ENCODE peak calls at places on chromosomes 16 and 17, in five cellular contexts. I is BJ, T is BE2C, B is vagina, Y is fibroblast of lung. Z is an unnamed sample.

GRCh38 chr16:872436-873242 is 72.1 kb upstream of the GNG13 start:
- DNase-seq in I (no peak), T (no peak), B (no peak), Y (no peak), Z (no peak)

GRCh38 chr16:89722392-89723278 is 1.3 kb downstream of the ZNF276 start:
- DNase-seq in I (no peak), T (no peak), B (no peak), Y (peak), Z (peak)

GRCh38 chr17:55496094-55496881 is 15.0 kb downstream of the SMIM36 start:
- DNase-seq in I (no peak), T (peak), B (no peak), Y (peak), Z (no peak)

GRCh38 chr16:64196444-64196843 is 925.4 kb downstream of the CDH11 start:
- DNase-seq in I (peak), T (no peak), B (no peak), Y (peak), Z (no peak)

GRCh38 chr16:22370038-22370541 is 4.3 kb downstream of the CDR2 start:
- DNase-seq in I (peak), T (no peak), B (no peak), Y (peak), Z (no peak)

GRCh38 chr17:49404371-49404770 is 10.3 kb downstream of the PHB1 start:
- DNase-seq in I (no peak), T (no peak), B (no peak), Y (no peak), Z (no peak)

GRCh38 chr17:14515015-14515414 is 214.1 kb downstream of the HS3ST3B1 start:
- DNase-seq in I (no peak), T (no peak), B (no peak), Y (no peak), Z (no peak)

GRCh38 chr16:30382398-30383015 is at the start of gene SEPTIN1:
- DNase-seq in I (no peak), T (no peak), B (no peak), Y (no peak), Z (no peak)

GRCh38 chr16:64437706-64438329 is 684.0 kb downstream of the CDH11 start:
- DNase-seq in I (no peak), T (peak), B (no peak), Y (no peak), Z (no peak)

GRCh38 chr16:15494231-15494630 is 59.8 kb downstream of the BMERB1 start:
- DNase-seq in I (no peak), T (no peak), B (no peak), Y (peak), Z (no peak)

GRCh38 chr16:71567931-71568330 is 9.0 kb downstream of the TAT start:
- DNase-seq in I (no peak), T (no peak), B (no peak), Y (no peak), Z (no peak)

GRCh38 chr17:33049781-33050414 is 58.3 kb downstream of the SPACA3 start:
- DNase-seq in I (no peak), T (peak), B (peak), Y (peak), Z (no peak)

GRCh38 chr17:58232707-58233156 is 5.7 kb upstream of the LPO start:
- DNase-seq in I (no peak), T (no peak), B (no peak), Y (peak), Z (no peak)

GRCh38 chr16:83335076-83335475 is 472.7 kb upstream of the HSBP1 start:
- DNase-seq in I (no peak), T (no peak), B (no peak), Y (peak), Z (no peak)

GRCh38 chr16:86844691-86845090 is 266.3 kb downstream of the FOXL1 start:
- DNase-seq in I (no peak), T (no peak), B (no peak), Y (no peak), Z (no peak)

GRCh38 chr17:42563543-42563942 is 1.6 kb downstream of the COASY start:
- DNase-seq in I (no peak), T (peak), B (no peak), Y (no peak), Z (no peak)

GRCh38 chr17:66784621-66785364 is 50.1 kb upstream of the CACNG5 start:
- DNase-seq in I (no peak), T (peak), B (no peak), Y (no peak), Z (no peak)

GRCh38 chr17:78764871-78765270 is 17.2 kb downstream of the CYTH1 start:
- DNase-seq in I (no peak), T (no peak), B (no peak), Y (no peak), Z (no peak)

DNA sequence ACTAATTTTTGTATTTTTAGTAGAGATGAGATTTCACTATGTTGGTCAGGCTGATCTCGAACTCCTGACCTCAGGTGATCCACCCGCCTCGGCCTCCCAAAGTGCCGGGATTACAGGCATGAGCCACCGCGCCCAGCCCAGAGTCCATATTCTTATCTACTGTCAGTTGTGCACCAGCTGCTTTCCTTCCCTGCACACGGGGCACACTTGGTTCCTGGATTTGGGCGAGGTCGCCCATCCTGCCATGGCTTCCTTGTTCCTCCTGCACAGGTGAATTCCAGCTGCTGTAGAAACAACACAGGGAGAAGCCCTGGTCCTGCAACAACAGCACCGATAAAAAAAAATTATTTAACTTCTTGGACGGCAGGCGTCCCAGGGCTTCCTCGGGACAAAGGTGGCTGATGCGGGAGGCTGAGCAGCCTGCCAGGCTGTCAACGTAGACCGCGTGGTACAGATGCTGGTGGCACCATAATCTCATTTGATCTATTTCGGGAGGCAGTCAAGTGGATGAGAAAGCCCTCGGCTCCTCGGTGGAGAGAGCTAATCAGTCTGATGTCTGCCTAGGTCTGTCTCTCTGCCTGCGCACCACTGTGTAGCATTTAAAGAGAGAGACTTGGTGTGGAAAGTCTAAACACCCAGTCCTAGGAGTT is 19.1 kb downstream of the RGS9 start:
- DNase-seq in I (no peak), T (no peak), B (no peak), Y (no peak), Z (no peak)
- TF ChIP-seq CTCF in I (no peak), T (no peak), B (no peak), Y (no peak), Z (no peak)

GRCh38 chr16:2466667-2467300 is 4.3 kb upstream of the NTN3 start:
- DNase-seq in I (no peak), T (no peak), B (no peak), Y (no peak), Z (no peak)
- H3K4me3 ChIP-seq in I (no peak), T (no peak), B (peak), Y (no peak), Z (no peak)

GRCh38 chr17:81379523-81379942 is 15.7 kb upstream of the BAHCC1 start:
- DNase-seq in I (no peak), T (no peak), B (no peak), Y (no peak), Z (no peak)
- TF ChIP-seq CTCF in I (no peak), T (peak), B (no peak), Y (no peak), Z (no peak)

GRCh38 chr17:77461277-77462057 is 320.7 kb downstream of the SEC14L1 start:
- DNase-seq in I (no peak), T (no peak), B (no peak), Y (no peak), Z (no peak)

GRCh38 chr17:77459018-77459755 is 318.4 kb downstream of the SEC14L1 start:
- DNase-seq in I (no peak), T (no peak), B (no peak), Y (no peak), Z (no peak)

GRCh38 chr17:77458202-77459017 is 317.6 kb downstream of the SEC14L1 start:
- DNase-seq in I (no peak), T (no peak), B (no peak), Y (no peak), Z (peak)

GRCh38 chr17:77462101-77462500 is 321.3 kb downstream of the SEC14L1 start:
- DNase-seq in I (no peak), T (no peak), B (no peak), Y (no peak), Z (no peak)

GRCh38 chr17:77460514-77461046 is 319.8 kb downstream of the SEC14L1 start:
- DNase-seq in I (no peak), T (no peak), B (no peak), Y (no peak), Z (no peak)
- H3K4me3 ChIP-seq in I (no peak), T (no peak), B (no peak), Y (no peak), Z (no peak)

GRCh38 chr16:51198349-51198748 is 47.3 kb upstream of the SALL1 start:
- DNase-seq in I (no peak), T (no peak), B (no peak), Y (no peak), Z (no peak)

DNA sequence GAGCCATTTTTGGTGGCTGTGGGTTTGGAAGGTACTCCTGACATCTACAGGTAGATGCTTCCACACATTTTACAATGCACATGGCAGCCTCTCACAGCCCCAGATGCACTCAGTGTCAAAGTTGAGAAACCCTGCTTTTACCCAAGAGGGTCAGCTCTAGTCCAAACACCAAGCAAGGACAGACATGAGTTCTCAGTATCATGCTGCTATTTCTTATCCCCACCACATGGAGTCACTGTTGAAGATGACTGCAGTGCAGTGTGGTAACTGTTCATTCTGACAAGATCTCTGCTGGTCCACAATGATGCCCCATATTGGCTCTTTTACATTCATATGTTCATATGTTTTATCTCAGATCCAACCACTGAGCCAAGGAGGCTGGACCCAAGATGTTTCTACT is 50.5 kb upstream of the SALL1 start:
- DNase-seq in I (no peak), T (no peak), B (no peak), Y (no peak), Z (no peak)
- TF ChIP-seq CTCF in I (no peak), T (no peak), B (no peak), Y (no peak), Z (no peak)

DNA sequence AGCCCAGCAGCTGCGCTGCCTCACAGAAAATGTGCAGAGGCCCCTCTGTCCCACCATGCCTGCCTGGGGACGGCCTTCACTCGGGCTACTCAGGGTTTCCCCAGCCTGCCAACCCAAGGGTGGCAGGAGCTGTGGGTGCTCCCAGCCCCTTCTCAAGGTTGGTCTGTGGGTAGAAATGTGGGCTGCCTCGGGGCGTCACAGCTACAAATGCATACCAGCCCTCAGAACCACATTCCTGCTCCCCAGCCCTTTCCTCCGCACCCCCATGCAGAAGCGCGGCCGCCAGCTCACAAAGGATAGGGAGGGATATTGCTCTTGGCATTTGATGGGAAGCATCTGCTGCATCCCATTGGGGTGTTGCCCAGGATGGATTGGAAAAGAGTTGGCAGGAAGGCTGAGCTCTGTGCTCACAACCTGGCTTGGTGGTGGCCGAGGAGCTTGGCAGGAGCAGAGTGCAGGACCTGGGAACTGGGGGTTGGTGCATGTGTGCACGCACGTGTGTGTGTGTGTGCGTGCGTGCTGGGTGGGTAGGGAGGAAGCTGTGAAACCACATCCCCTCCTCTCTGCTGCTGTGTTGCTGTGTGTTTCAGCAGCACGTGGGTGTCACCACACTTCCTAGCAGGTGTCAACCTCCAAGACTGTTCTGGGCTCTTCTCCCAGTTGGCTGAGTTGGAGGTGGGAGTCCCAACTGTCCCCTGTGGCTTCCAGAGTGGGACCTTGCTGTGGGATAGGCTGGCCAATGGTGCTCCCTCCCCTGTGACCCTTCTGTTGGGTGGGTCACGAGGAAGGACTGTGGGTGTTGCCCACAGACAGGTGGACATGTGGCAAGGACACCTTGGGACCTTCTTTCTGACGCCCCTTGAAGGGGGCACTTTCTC is 304.5 kb downstream of the SEC14L1 start:
- DNase-seq in I (no peak), T (no peak), B (no peak), Y (peak), Z (peak)
- H3K4me3 ChIP-seq in I (no peak), T (no peak), B (no peak), Y (peak), Z (no peak)

DNA sequence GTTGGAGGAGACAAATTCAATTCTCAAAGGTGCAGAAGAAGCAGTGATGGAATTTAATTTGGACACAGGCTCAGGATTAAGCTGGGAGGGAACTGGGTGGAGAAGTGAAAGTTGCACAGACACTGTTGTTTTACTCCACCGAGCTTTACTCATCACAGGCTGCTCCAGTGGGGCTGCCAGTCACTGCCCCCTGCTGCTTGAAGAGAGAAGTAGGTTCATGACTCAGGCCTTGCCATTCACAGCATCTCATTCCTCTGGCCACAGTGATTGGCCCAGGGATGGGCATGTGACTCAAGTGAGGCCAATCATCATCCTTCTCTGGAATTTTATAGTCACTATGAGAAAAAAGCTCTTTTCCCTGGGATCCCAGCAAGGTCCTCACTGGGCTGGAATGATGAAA is 11.8 kb downstream of the GNAO1 start:
- DNase-seq in I (no peak), T (peak), B (no peak), Y (peak), Z (peak)
- TF ChIP-seq CTCF in I (no peak), T (peak), B (no peak), Y (peak), Z (no peak)

DNA sequence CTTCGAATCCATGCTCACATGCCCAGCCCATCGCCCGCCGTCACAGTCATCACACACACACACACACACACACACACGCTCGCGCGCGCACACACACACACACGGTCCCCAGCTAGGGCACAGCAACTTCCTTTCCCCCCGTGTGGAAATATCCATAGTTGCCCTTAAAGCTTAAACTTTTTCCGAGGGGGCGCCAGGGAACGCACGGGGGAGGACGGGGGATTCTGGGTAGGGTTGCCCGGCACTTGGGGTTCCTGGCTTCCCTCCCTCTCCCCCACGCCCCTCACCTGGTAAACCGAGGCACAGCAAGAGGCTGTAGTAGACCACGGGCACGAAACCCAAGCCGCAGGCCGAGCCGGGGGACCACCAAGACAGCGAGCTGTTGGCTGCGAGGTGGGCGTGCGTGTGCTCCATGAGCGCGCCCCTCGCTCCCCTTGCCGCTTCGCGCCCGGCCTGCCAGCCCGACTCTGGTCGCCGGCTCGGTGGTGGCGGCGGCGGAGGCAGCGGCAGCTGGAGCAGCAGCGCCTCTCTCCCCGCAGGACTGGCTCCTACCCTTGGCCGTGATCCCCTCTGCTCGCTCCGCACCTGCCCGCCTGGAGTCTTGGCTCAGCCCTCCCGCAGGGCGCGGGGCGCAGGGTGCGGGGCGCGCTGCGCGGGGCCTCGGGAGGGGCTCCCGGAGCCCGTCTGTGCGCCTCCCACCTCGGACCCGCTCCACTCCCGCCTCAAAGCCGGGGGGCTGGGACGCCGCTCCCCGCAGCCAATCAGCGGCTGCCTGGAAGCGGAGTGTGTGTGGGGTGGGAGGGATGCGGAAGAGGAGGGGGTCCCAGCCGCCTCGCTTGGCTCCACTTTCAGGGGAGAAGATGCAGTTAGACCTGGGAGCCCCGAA is at the start of gene GPR139:
- DNase-seq in I (no peak), T (peak), B (no peak), Y (no peak), Z (no peak)
- H3K4me3 ChIP-seq in I (no peak), T (peak), B (no peak), Y (no peak), Z (no peak)

GRCh38 chr16:65989861-65990260 is 376.6 kb upstream of the CDH5 start:
- DNase-seq in I (no peak), T (no peak), B (no peak), Y (no peak), Z (no peak)

GRCh38 chr16:65988019-65988418 is 378.5 kb upstream of the CDH5 start:
- DNase-seq in I (no peak), T (no peak), B (no peak), Y (no peak), Z (no peak)

GRCh38 chr16:65994305-65994704 is 372.2 kb upstream of the CDH5 start:
- DNase-seq in I (no peak), T (no peak), B (no peak), Y (no peak), Z (no peak)

GRCh38 chr16:65991149-65991701 is 375.3 kb upstream of the CDH5 start:
- DNase-seq in I (no peak), T (no peak), B (no peak), Y (no peak), Z (no peak)
- TF ChIP-seq CTCF in I (no peak), T (peak), B (no peak), Y (no peak), Z (no peak)

GRCh38 chr16:3589441-3589921 is 12.3 kb upstream of the NLRC3 start:
- DNase-seq in I (no peak), T (no peak), B (no peak), Y (no peak), Z (no peak)

GRCh38 chr16:3591991-3592390 is 14.8 kb upstream of the NLRC3 start:
- DNase-seq in I (no peak), T (no peak), B (no peak), Y (no peak), Z (no peak)

GRCh38 chr16:3591436-3591803 is 14.2 kb upstream of the NLRC3 start:
- DNase-seq in I (no peak), T (no peak), B (no peak), Y (no peak), Z (no peak)

GRCh38 chr16:3589991-3590701 is 12.9 kb upstream of the NLRC3 start:
- DNase-seq in I (no peak), T (no peak), B (no peak), Y (no peak), Z (no peak)

GRCh38 chr16:3590736-3591435 is 13.7 kb upstream of the NLRC3 start:
- DNase-seq in I (no peak), T (no peak), B (no peak), Y (no peak), Z (no peak)
- H3K4me3 ChIP-seq in I (no peak), T (no peak), B (no peak), Y (no peak), Z (no peak)

Z was measured in tibial artery.